ENCODE peak calls at places on chromosomes 11 and 22, in eight cellular contexts. Q is sigmoid colon, I is adrenal gland, S is ovary, U is heart left ventricle, N is IMR-90, T is transverse colon, H is GM12878. V is an unnamed sample. For H3K4me1, the result is how much of the 10 kb centered on the place peaks cover.

GRCh38 chr22:17606472-17606871 is 22.1 kb downstream of the ATP6V1E1 start:
- DNase-seq in Q (peak), I (peak), S (no peak), U (no peak), N (peak), T (no peak), H (no peak), V (no peak)

GRCh38 chr11:76371170-76371569 is 9.8 kb downstream of the THAP12 start:
- DNase-seq in Q (no peak), I (no peak), S (no peak), U (no peak), N (peak), T (no peak), H (peak), V (no peak)

GRCh38 chr22:34111210-34111824 is 191.0 kb upstream of the LARGE1 start:
- DNase-seq in Q (peak), I (peak), S (peak), U (peak), N (no peak), T (peak), H (no peak), V (peak)

GRCh38 chr22:37561209-37562048 is 1.1 kb downstream of the CDC42EP1 start:
- DNase-seq in Q (peak), I (peak), S (peak), U (peak), N (peak), T (peak), H (no peak), V (peak)

GRCh38 chr11:43511959-43512358 is 153.2 kb downstream of the TTC17 start:
- DNase-seq in Q (no peak), I (no peak), S (no peak), U (no peak), N (no peak), T (no peak), H (no peak), V (no peak)

GRCh38 chr22:47107431-47107830 is 345.0 kb downstream of the TBC1D22A start:
- DNase-seq in Q (no peak), I (no peak), S (no peak), U (no peak), N (peak), T (no peak), H (no peak), V (no peak)

GRCh38 chr11:116984186-116984585 is 114.0 kb downstream of the SIK3 start:
- DNase-seq in Q (no peak), I (no peak), S (no peak), U (no peak), N (peak), T (no peak), H (no peak), V (no peak)

GRCh38 chr11:76638267-76639197 is 32.0 kb downstream of the LRRC32 start:
- DNase-seq in Q (peak), I (peak), S (peak), U (no peak), N (no peak), T (no peak), H (no peak), V (no peak)

GRCh38 chr11:74870485-74870884 is 78.4 kb downstream of the XRRA1 start:
- DNase-seq in Q (no peak), I (no peak), S (no peak), U (no peak), N (peak), T (no peak), H (no peak), V (no peak)

GRCh38 chr11:114812698-114813097 is 134.4 kb downstream of the NXPE2 start:
- DNase-seq in Q (no peak), I (no peak), S (no peak), U (no peak), N (no peak), T (no peak), H (no peak), V (no peak)

GRCh38 chr11:7600205-7600775 is 73.0 kb downstream of the CYB5R2 start:
- DNase-seq in Q (peak), I (peak), S (no peak), U (no peak), N (peak), T (peak), H (no peak), V (peak)

GRCh38 chr22:50303848-50304527 is 3.5 kb downstream of the PLXNB2 start:
- DNase-seq in Q (peak), I (peak), S (no peak), U (peak), N (no peak), T (peak), H (no peak), V (peak)

GRCh38 chr11:125313271-125314222 is 149.0 kb downstream of the PKNOX2 start:
- DNase-seq in Q (no peak), I (peak), S (no peak), U (peak), N (peak), T (no peak), H (no peak), V (no peak)

GRCh38 chr11:18634140-18635032 is at the start of gene SPTY2D1:
- DNase-seq in Q (peak), I (peak), S (peak), U (peak), N (peak), T (peak), H (peak), V (peak)

GRCh38 chr11:35303596-35304392 is 115.6 kb downstream of the SLC1A2 start:
- DNase-seq in Q (peak), I (peak), S (no peak), U (peak), N (peak), T (peak), H (no peak), V (peak)

DNA sequence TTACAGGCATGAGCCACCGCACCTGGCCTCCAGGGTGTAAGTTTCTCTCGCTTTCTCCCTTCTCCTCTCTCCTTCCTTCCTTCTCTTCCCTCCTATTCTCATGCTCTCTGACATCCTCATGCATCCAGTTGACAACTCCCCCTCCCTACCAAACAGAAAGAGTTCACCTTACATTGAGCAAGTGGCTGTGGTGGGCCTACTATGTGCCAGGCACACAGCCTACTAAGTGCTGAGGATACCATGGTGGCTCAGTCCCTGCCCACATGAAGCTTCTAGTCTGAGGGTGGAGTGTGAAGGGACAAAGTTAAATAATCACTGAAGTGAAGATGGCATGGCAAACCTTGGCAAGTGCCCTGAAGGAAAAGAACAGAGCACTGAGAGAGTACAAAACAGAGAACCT is 9.6 kb upstream of the DAGLA start:
- DNase-seq in Q (no peak), I (no peak), S (no peak), U (no peak), N (no peak), T (no peak), H (no peak), V (no peak)
- H3K4me1 ChIP-seq in Q (under half), I (under half), S (under half), U (under half), N (under half), T (under half), H (under half), V (half or more)

GRCh38 chr11:65493367-65494176 is 5.3 kb upstream of the MALAT1 start:
- DNase-seq in Q (peak), I (peak), S (peak), U (peak), N (peak), T (peak), H (no peak), V (peak)
- TF ChIP-seq POLR2A in Q (no peak), I (no peak), S (no peak), U (no peak), N (peak), T (peak), H (no peak), V (peak)

GRCh38 chr22:46061431-46062231 is 84.7 kb upstream of the WNT7B start:
- DNase-seq in Q (peak), I (peak), S (no peak), U (no peak), N (no peak), T (peak), H (no peak), V (no peak)

GRCh38 chr22:46064236-46064965 is 85.9 kb upstream of the PPARA start:
- DNase-seq in Q (peak), I (peak), S (peak), U (no peak), N (no peak), T (peak), H (no peak), V (peak)

GRCh38 chr22:46062232-46062615 is 85.3 kb upstream of the WNT7B start:
- DNase-seq in Q (no peak), I (peak), S (no peak), U (no peak), N (no peak), T (peak), H (no peak), V (no peak)

GRCh38 chr22:46063861-46064235 is 86.5 kb upstream of the PPARA start:
- DNase-seq in Q (peak), I (peak), S (peak), U (no peak), N (no peak), T (peak), H (no peak), V (peak)

DNA sequence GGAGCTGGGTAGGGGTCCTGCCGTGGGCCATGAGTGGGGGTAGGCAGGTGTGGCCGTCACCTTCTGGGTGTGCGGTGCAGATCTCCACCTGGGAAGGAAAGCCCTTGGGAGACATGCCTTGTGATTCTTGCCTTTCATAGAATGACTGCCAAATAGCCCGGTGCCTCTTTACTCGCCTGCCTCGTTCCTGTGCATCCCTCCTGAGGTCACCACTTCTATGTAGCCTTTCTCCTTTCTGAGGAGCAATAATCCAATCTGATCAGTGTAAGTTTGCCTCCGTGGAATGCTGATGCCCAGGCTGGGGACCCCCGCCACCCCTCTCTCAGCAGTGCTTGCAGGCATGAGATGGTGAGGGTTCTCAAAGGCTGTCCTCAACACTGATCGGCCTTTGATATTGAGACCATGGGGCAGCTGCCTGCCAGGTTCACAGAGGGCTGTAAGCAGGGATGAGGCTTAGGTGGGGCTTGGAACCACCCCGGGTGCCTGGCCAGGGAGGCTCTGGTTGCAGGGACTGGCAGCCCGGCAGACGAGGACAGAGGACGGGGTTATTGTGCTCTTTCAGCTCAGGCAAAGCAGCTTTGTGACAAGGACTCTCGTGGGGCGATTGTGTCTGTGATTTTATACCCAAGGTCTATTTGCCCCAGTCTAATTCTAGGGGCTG is 86.1 kb upstream of the WNT7B start:
- DNase-seq in Q (peak), I (peak), S (peak), U (no peak), N (no peak), T (peak), H (no peak), V (no peak)
- H3K4me1 ChIP-seq in Q (under half), I (half or more), S (under half), U (under half), N (under half), T (half or more), H (under half), V (half or more)

DNA sequence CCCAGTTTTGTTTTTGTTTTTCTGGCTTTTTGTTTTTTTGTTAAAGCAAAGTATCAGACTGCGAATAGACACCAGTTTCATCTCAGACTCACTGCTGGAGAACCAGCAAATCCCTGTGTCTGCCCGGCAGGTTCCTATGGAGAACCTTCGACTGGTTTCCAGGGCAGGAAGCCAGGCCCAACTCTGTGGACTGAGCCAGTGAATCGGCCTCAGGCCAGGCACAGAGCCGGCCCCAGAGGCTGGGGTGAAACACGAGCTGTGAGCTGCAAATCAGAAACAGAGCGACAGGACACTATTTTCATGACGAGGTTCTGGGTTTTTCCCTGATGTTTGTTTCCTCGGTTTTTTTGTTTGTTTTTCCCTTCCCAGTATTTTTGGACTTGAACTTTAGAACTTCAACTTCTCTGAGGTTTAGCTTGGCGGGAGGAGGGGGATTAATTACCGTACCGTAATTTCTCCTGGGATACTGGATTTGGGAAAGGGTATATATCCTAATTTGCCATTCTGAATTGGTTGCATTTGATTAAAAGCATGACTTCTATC is 15.9 kb upstream of the B4GALNT4 start:
- DNase-seq in Q (peak), I (peak), S (peak), U (peak), N (peak), T (peak), H (no peak), V (peak)
- TF ChIP-seq POLR2A in Q (no peak), I (no peak), S (peak), U (no peak), N (no peak), T (no peak), H (no peak), V (peak)